ENCODE peak calls at places on chromosomes 4 and X, in nine cellular contexts. L, D, C, J, F, O, S, G and W are unnamed samples.
A peak's percentile ranks its signal among the peaks of the same experiment; 100 is the strongest.

GRCh38 chr4:187141101-187141500 is 417.4 kb upstream of the FAT1 start:
- DNase-seq in L (no peak), D (no peak), C (no peak), J (peak; percentile 31), F (no peak), O (no peak), S (no peak), G (no peak), W (no peak)

GRCh38 chrX:74540635-74541249 is 73.7 kb downstream of the RLIM start:
- DNase-seq in L (no peak), D (no peak), C (no peak), J (no peak), F (no peak), O (no peak), S (no peak), G (no peak), W (no peak)

GRCh38 chrX:134909258-134909657 is 81.5 kb upstream of the SMIM10 start:
- DNase-seq in L (no peak), D (no peak), C (no peak), J (no peak), F (no peak), O (no peak), S (no peak), G (no peak), W (no peak)

GRCh38 chr4:79514637-79515320 is 106.8 kb upstream of the GK2 start:
- DNase-seq in L (no peak), D (no peak), C (no peak), J (no peak), F (no peak), O (no peak), S (no peak), G (no peak), W (peak; percentile 1)

GRCh38 chr4:88818650-88819470 is 121.2 kb upstream of the NAP1L5 start:
- DNase-seq in L (peak; percentile 66), D (peak; percentile 41), C (peak; percentile 75), J (peak; percentile 59), F (peak; percentile 36), O (no peak), S (no peak), G (peak; percentile 16), W (peak; percentile 61)

GRCh38 chr4:41932988-41933387 is 2.2 kb upstream of the TMEM33 start:
- DNase-seq in L (no peak), D (no peak), C (no peak), J (no peak), F (no peak), O (no peak), S (no peak), G (no peak), W (no peak)

GRCh38 chr4:4663028-4663427 is 121.2 kb upstream of the STX18 start:
- DNase-seq in L (peak; percentile 38), D (no peak), C (peak; percentile 58), J (peak; percentile 64), F (no peak), O (no peak), S (no peak), G (no peak), W (no peak)

GRCh38 chr4:177401658-177402273 is 40.5 kb downstream of the AGA start:
- DNase-seq in L (no peak), D (no peak), C (no peak), J (no peak), F (no peak), O (no peak), S (no peak), G (no peak), W (no peak)

GRCh38 chr4:87270144-87270543 is 49.7 kb upstream of the KLHL8 start:
- DNase-seq in L (peak; percentile 75), D (no peak), C (peak; percentile 53), J (peak; percentile 52), F (no peak), O (no peak), S (no peak), G (peak; percentile 5), W (peak; percentile 52)

GRCh38 chr4:113686950-113687718 is 74.4 kb downstream of the CAMK2D start:
- DNase-seq in L (peak; percentile 36), D (no peak), C (no peak), J (peak; percentile 55), F (no peak), O (no peak), S (no peak), G (no peak), W (no peak)

GRCh38 chr4:173509031-173510001 is 20.7 kb downstream of the HAND2 start:
- DNase-seq in L (peak; percentile 85), D (peak; percentile 70), C (peak; percentile 84), J (no peak), F (no peak), O (peak; percentile 82), S (no peak), G (no peak), W (peak; percentile 58)

GRCh38 chrX:7996414-7996813 is 69.2 kb upstream of the PNPLA4 start:
- DNase-seq in L (peak; percentile 46), D (no peak), C (peak; percentile 54), J (peak; percentile 40), F (no peak), O (no peak), S (no peak), G (peak; percentile 34), W (peak; percentile 45)

GRCh38 chr4:15575951-15576350 is 79.2 kb downstream of the FBXL5 start:
- DNase-seq in L (no peak), D (no peak), C (no peak), J (no peak), F (no peak), O (no peak), S (no peak), G (no peak), W (peak; percentile 30)

GRCh38 chrX:12245650-12246645 is 107.7 kb downstream of the FRMPD4 start:
- DNase-seq in L (peak; percentile 74), D (no peak), C (peak; percentile 66), J (peak; percentile 57), F (no peak), O (no peak), S (no peak), G (no peak), W (peak; percentile 53)

DNA sequence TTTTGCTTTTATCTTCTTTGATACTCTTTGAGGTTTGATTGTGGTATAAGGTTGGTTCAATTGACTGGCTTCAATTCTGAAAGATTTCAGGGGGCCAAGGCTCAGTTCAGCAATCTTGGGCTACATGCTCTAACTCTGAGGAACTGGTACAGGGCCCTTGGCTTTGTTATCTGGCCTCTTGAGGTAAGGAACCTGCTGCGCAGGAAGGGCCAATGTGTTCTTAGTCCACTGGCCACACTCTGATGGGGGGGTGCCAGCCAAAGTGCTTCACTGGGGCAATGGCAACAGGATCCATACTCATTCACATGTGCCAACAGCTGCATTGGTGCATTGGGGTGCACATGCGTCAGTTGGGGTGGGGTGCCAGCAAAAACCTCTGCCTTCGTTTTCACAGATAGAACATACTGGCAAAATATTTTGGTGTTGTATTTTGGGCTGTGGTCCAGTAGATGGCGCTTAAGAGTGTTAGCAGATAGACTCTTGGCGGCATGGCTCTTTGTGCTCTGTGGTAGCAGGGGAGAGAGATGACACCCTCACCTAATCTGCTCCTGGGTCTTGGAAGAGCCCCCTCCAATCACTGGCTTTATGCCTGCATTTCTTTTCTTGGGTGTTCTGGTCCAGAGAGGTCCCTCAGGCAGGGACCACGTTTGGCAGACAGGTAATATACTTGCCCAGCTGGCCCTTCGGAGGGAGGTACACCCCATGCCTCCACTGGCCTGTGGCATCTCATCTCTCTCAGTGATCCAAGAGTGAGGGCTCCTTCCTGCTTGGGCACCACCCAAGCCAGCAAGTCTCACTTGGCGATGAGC is 42.9 kb downstream of the NDST3 start:
- DNase-seq in L (peak; percentile 57), D (no peak), C (peak; percentile 46), J (peak; percentile 34), F (no peak), O (no peak), S (no peak), G (peak; percentile 41), W (peak; percentile 26)
- TF ChIP-seq CTCF in L (peak; percentile 67), D (no peak), C (peak; percentile 66), J (peak; percentile 55), F (no peak), O (no peak), S (peak; percentile 13), G (peak; percentile 77), W (peak; percentile 54)

DNA sequence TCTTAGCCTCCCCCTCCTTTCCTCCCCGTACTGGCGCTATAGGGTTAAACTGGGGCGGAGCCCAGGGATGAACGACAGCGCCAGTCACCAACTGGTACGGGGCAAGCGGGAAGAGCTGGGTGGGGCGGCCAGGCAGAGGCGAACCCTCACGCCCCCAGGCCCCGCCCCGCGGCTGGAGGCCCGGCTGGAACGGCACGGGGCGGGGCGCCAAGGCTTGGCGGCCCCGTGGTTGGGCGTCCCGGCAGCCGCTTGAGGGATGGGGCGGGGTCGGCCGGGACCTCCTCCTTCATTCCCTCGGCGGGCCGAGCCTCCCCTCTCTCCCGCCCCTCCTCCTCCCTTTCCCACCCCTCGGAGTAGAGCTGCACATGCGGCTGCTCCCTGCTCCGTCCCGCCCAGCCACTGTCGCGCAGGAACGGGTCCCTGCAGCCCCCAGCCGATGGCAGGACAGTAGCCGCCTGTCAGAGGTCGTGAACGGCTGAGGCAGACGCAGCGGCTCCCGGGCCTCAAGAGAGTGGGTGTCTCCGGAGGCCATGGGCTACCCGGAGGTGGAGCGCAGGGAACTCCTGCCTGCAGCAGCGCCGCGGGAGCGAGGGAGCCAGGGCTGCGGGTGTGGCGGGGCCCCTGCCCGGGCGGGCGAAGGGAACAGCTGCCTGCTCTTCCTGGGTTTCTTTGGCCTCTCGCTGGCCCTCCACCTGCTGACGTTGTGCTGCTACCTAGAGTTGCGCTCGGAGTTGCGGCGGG is at the start of gene EDA:
- DNase-seq in L (peak; percentile 94), D (peak; percentile 88), C (peak; percentile 76), J (peak; percentile 34), F (peak; percentile 80), O (peak; percentile 96), S (peak; percentile 87), G (peak; percentile 84), W (peak; percentile 47)
- H3K4me3 ChIP-seq in L (peak within 1 kb of the TSS; percentile 43), D (peak within 1 kb of the TSS; percentile 28), C (peak within 1 kb of the TSS; percentile 35), J (peak within 1 kb of the TSS; percentile 33), F (peak within 1 kb of the TSS; percentile 59), O (peak within 1 kb of the TSS; percentile 69), S (peak within 1 kb of the TSS; percentile 69), G (peak within 1 kb of the TSS; percentile 70), W (peak within 1 kb of the TSS; percentile 40)

DNA sequence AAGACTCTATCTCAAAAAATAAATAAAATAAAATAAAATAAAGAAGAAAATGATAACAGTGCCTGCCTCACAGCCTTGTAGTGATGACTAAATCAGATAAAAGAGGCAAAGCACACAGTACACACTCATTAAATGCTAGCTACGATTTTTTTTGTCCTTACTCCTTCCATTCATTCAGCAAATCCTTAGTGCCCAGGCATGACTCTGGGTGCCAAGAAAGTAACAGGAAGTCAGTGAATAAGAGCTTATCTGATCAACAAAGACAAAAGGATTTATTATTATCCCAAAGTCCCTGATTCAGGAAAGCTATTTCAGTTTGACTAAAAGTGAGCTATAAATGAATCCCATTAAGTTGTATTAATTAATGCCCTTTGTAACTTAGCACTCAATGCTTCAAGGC is 92.7 kb downstream of the SH3KBP1 start:
- DNase-seq in L (no peak), D (no peak), C (no peak), J (no peak), F (no peak), O (no peak), S (no peak), G (no peak), W (no peak)
- TF ChIP-seq CTCF in L (no peak), D (no peak), C (no peak), J (no peak), F (no peak), O (no peak), S (no peak), G (no peak), W (no peak)

DNA sequence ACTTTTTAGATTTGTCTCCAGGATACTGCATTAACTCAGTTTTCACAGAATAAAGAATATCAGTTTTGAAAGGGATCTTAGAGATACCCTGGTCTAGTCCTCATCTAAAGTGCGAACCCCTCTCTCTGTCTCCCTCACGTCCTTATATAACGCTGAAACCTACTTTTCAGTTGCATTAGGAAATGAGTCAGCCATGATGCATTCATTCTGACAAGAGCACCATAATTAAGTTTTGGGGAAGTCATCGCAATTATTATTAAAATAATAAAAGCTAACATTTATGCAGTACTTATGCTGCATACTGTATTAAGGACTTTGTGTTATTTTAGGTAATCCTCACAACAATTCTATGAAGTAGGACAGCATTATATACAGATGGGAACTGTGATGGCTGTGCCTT is 116.1 kb downstream of the REELD1 start:
- DNase-seq in L (no peak), D (no peak), C (peak; percentile 58), J (peak; percentile 59), F (no peak), O (no peak), S (no peak), G (no peak), W (no peak)
- H3K4me3 ChIP-seq in L (no peak overlapping the region), D (no peak overlapping the region), C (no peak overlapping the region), J (no peak overlapping the region), F (no peak overlapping the region), O (no peak overlapping the region), S (no peak overlapping the region), G (no peak overlapping the region), W (no peak overlapping the region)